ENCODE peak calls at places on chromosomes 13 and 19, in five cellular contexts. One of them, this sample, is unnamed.

GRCh38 chr13:113845723-113846638 is 17.9 kb downstream of the GAS6 start:
- DNase-seq in fibroblast of lung: no peak
- DNase-seq in CD8-positive, alpha-beta memory T cell: no peak
- DNase-seq in AG09309: no peak
- DNase-seq in cardiac fibroblast: no peak
- DNase-seq in this sample: no peak

GRCh38 chr13:114146629-114147028 is 14.2 kb upstream of the RASA3 start:
- DNase-seq in AG09309: no peak
- DNase-seq in CD8-positive, alpha-beta memory T cell: no peak
- DNase-seq in fibroblast of lung: no peak
- DNase-seq in cardiac fibroblast: no peak
- DNase-seq in this sample: no peak

GRCh38 chr13:43977911-43978310 is 98.2 kb downstream of the LACC1 start:
- DNase-seq in fibroblast of lung: no peak
- DNase-seq in AG09309: no peak
- DNase-seq in cardiac fibroblast: no peak
- DNase-seq in CD8-positive, alpha-beta memory T cell: no peak
- DNase-seq in this sample: no peak

GRCh38 chr13:91058066-91058465 is 289.4 kb upstream of the MIR17HG start:
- DNase-seq in CD8-positive, alpha-beta memory T cell: no peak
- DNase-seq in cardiac fibroblast: peak; percentile 1
- DNase-seq in fibroblast of lung: peak; percentile 36
- DNase-seq in AG09309: no peak
- DNase-seq in this sample: no peak

GRCh38 chr13:112790735-112791641 is 101.2 kb downstream of the ATP11A start:
- DNase-seq in AG09309: peak; percentile 16
- DNase-seq in CD8-positive, alpha-beta memory T cell: no peak
- DNase-seq in fibroblast of lung: peak; percentile 43
- DNase-seq in cardiac fibroblast: peak; percentile 28
- DNase-seq in this sample: no peak

GRCh38 chr13:40483601-40484000 is 182.8 kb downstream of the FOXO1 start:
- DNase-seq in fibroblast of lung: no peak
- DNase-seq in AG09309: no peak
- DNase-seq in CD8-positive, alpha-beta memory T cell: no peak
- DNase-seq in cardiac fibroblast: no peak
- DNase-seq in this sample: no peak

GRCh38 chr13:65532231-65532630 is 1697.9 kb downstream of the PCDH9 start:
- DNase-seq in cardiac fibroblast: no peak
- DNase-seq in CD8-positive, alpha-beta memory T cell: no peak
- DNase-seq in AG09309: no peak
- DNase-seq in fibroblast of lung: no peak
- DNase-seq in this sample: no peak

GRCh38 chr13:40589285-40590109 is 76.9 kb downstream of the FOXO1 start:
- DNase-seq in AG09309: peak; percentile 16
- DNase-seq in CD8-positive, alpha-beta memory T cell: no peak
- DNase-seq in cardiac fibroblast: peak; percentile 74
- DNase-seq in fibroblast of lung: peak; percentile 77
- DNase-seq in this sample: no peak

GRCh38 chr19:49691243-49692101 is 556 bp downstream of the CPT1C start:
- DNase-seq in CD8-positive, alpha-beta memory T cell: peak; percentile 14
- DNase-seq in AG09309: no peak
- DNase-seq in cardiac fibroblast: peak; percentile 79
- DNase-seq in fibroblast of lung: peak; percentile 66
- DNase-seq in this sample: no peak

GRCh38 chr19:2171349-2172145 is 7.8 kb downstream of the DOT1L start:
- DNase-seq in CD8-positive, alpha-beta memory T cell: peak; percentile 72
- DNase-seq in fibroblast of lung: peak; percentile 42
- DNase-seq in cardiac fibroblast: peak; percentile 60
- DNase-seq in AG09309: no peak
- DNase-seq in this sample: peak; percentile 75

GRCh38 chr19:1112254-1113208 is 8.7 kb downstream of the GPX4 start:
- DNase-seq in cardiac fibroblast: no peak
- DNase-seq in AG09309: no peak
- DNase-seq in CD8-positive, alpha-beta memory T cell: no peak
- DNase-seq in fibroblast of lung: no peak
- DNase-seq in this sample: no peak

GRCh38 chr13:36818483-36819063 is 449 bp upstream of the RFXAP start:
- DNase-seq in AG09309: no peak
- DNase-seq in CD8-positive, alpha-beta memory T cell: no peak
- DNase-seq in cardiac fibroblast: peak; percentile 33
- DNase-seq in fibroblast of lung: no peak
- DNase-seq in this sample: no peak

GRCh38 chr13:35496761-35497386 is 20.4 kb upstream of the MAB21L1 start:
- DNase-seq in cardiac fibroblast: peak; percentile 54
- DNase-seq in AG09309: no peak
- DNase-seq in fibroblast of lung: no peak
- DNase-seq in CD8-positive, alpha-beta memory T cell: no peak
- DNase-seq in this sample: no peak

GRCh38 chr13:113632706-113633484 is 25.1 kb downstream of the ATP4B start:
- DNase-seq in cardiac fibroblast: no peak
- DNase-seq in fibroblast of lung: no peak
- DNase-seq in AG09309: no peak
- DNase-seq in CD8-positive, alpha-beta memory T cell: no peak
- DNase-seq in this sample: no peak

GRCh38 chr13:25756916-25757315 is 294.9 kb downstream of the SHISA2 start:
- DNase-seq in CD8-positive, alpha-beta memory T cell: no peak
- DNase-seq in AG09309: no peak
- DNase-seq in cardiac fibroblast: no peak
- DNase-seq in fibroblast of lung: no peak
- DNase-seq in this sample: no peak

GRCh38 chr19:38101723-38102122 is 122.3 kb downstream of the DPF1 start:
- DNase-seq in AG09309: no peak
- DNase-seq in fibroblast of lung: no peak
- DNase-seq in cardiac fibroblast: no peak
- DNase-seq in CD8-positive, alpha-beta memory T cell: no peak
- DNase-seq in this sample: no peak

GRCh38 chr19:51614789-51615188 is 15.4 kb downstream of the SIGLEC5 start:
- DNase-seq in CD8-positive, alpha-beta memory T cell: no peak
- DNase-seq in fibroblast of lung: no peak
- DNase-seq in AG09309: no peak
- DNase-seq in cardiac fibroblast: no peak
- DNase-seq in this sample: no peak

GRCh38 chr13:34899888-34900287 is 42.2 kb upstream of the NBEA start:
- DNase-seq in fibroblast of lung: no peak
- DNase-seq in AG09309: no peak
- DNase-seq in cardiac fibroblast: no peak
- DNase-seq in CD8-positive, alpha-beta memory T cell: no peak
- DNase-seq in this sample: no peak

DNA sequence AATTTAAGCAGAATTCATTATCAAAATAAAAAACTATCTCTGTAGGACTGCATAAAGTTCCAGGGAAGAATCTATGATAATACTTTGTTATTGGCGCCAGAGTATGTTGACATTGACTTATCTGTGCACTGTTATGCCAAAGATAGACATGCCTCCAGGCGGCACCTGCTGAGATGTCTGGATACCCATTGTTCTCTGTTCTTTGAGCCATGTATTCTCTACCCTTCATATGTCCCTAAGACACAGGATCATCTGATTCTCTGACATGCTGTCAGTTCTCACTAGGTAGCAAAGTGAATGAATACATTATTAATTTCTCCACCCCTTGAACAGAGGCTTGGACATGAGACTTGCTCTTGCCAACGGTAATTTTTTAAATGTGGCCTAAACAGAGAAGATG is 517.8 kb upstream of the SLITRK5 start:
- DNase-seq in fibroblast of lung: no peak
- DNase-seq in cardiac fibroblast: no peak
- DNase-seq in CD8-positive, alpha-beta memory T cell: no peak
- DNase-seq in AG09309: no peak
- DNase-seq in this sample: no peak
- H3K4me3 ChIP-seq in fibroblast of lung: no peak overlapping the region
- H3K4me3 ChIP-seq in cardiac fibroblast: no peak overlapping the region
- H3K4me3 ChIP-seq in CD8-positive, alpha-beta memory T cell: no peak overlapping the region
- H3K4me3 ChIP-seq in AG09309: no peak overlapping the region
- H3K4me3 ChIP-seq in this sample: no peak overlapping the region

DNA sequence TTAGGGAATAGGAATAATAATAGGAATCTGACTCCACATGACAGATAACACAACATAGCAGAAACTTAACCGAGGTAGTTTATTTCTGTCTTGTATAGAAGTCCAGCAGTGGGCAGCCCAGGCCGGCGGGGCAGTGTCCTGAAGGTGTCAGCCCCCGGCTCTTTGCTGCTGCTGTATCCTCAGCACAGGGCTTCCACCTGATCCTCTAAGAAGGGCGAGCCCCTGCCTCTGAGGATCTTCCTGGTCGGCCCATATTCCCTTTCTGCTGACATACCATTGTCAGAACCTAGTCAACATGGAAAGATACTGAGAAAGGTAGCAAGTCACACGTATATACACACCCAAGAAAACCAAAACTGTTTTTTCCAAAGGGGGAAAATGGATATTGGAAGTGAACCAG is 56.2 kb upstream of the GPR183 start:
- DNase-seq in AG09309: no peak
- DNase-seq in CD8-positive, alpha-beta memory T cell: no peak
- DNase-seq in cardiac fibroblast: no peak
- DNase-seq in fibroblast of lung: no peak
- DNase-seq in this sample: no peak
- H3K4me3 ChIP-seq in AG09309: no peak overlapping the region
- H3K4me3 ChIP-seq in CD8-positive, alpha-beta memory T cell: no peak overlapping the region
- H3K4me3 ChIP-seq in cardiac fibroblast: no peak overlapping the region
- H3K4me3 ChIP-seq in fibroblast of lung: no peak overlapping the region
- H3K4me3 ChIP-seq in this sample: no peak overlapping the region

DNA sequence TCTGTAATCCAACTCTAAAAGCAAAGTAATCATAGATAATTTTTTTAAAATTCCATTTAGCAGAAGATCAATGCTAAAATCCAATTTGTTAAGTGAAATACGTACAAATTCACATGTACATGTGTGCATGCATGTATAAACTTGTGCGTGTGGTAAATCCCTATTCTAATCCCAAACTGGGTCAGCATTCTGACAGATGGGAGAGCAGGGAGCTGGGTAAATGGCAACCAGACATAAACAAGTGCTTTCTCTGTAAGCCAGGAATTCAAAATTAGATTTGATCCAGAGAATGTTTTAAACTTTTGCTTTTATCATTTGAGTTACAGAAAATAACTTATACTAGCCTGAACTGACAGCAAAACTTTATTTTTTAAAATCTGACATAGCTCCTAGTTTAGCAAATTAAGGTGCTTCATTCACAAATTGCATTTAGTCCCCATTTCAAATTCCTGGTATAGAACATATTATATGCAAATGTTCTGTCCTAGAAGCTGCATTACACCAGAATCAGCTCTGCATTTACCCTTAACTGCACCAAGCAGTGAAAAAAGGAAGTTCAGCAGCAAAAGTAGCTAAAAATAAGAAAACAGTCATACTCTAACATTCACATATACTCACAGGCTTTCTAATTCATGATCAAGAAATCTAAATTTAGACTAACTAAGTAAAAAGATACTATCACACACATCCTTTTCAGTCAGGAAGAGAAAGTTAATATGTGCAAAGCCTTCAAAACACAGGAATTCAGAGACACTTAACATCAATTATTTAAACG is 32.6 kb downstream of the UBL3 start:
- DNase-seq in CD8-positive, alpha-beta memory T cell: no peak
- DNase-seq in cardiac fibroblast: no peak
- DNase-seq in fibroblast of lung: peak; percentile 22
- DNase-seq in AG09309: no peak
- DNase-seq in this sample: no peak
- H3K4me3 ChIP-seq in CD8-positive, alpha-beta memory T cell: no peak overlapping the region
- H3K4me3 ChIP-seq in cardiac fibroblast: no peak overlapping the region
- H3K4me3 ChIP-seq in fibroblast of lung: no peak overlapping the region
- H3K4me3 ChIP-seq in AG09309: no peak overlapping the region
- H3K4me3 ChIP-seq in this sample: no peak overlapping the region

GRCh38 chr13:31947105-31947504 is 84.5 kb upstream of the FRY start:
- DNase-seq in AG09309: no peak
- DNase-seq in fibroblast of lung: no peak
- DNase-seq in CD8-positive, alpha-beta memory T cell: no peak
- DNase-seq in cardiac fibroblast: no peak
- DNase-seq in this sample: no peak
- H3K4me3 ChIP-seq in AG09309: no peak overlapping the region
- H3K4me3 ChIP-seq in fibroblast of lung: no peak overlapping the region
- H3K4me3 ChIP-seq in CD8-positive, alpha-beta memory T cell: no peak overlapping the region
- H3K4me3 ChIP-seq in cardiac fibroblast: no peak overlapping the region
- H3K4me3 ChIP-seq in this sample: no peak overlapping the region

GRCh38 chr13:55653497-55653896 is 1487.2 kb upstream of the PRR20A start:
- DNase-seq in AG09309: no peak
- DNase-seq in CD8-positive, alpha-beta memory T cell: no peak
- DNase-seq in cardiac fibroblast: no peak
- DNase-seq in fibroblast of lung: no peak
- DNase-seq in this sample: no peak

GRCh38 chr13:55652657-55653056 is 1488.1 kb upstream of the PRR20A start:
- DNase-seq in AG09309: no peak
- DNase-seq in cardiac fibroblast: no peak
- DNase-seq in fibroblast of lung: no peak
- DNase-seq in CD8-positive, alpha-beta memory T cell: no peak
- DNase-seq in this sample: no peak

GRCh38 chr13:55649485-55649884 is 1491.2 kb upstream of the PRR20A start:
- DNase-seq in AG09309: no peak
- DNase-seq in fibroblast of lung: no peak
- DNase-seq in cardiac fibroblast: no peak
- DNase-seq in CD8-positive, alpha-beta memory T cell: no peak
- DNase-seq in this sample: no peak

GRCh38 chr13:55654243-55654642 is 1486.5 kb upstream of the PRR20A start:
- DNase-seq in CD8-positive, alpha-beta memory T cell: no peak
- DNase-seq in cardiac fibroblast: no peak
- DNase-seq in fibroblast of lung: no peak
- DNase-seq in AG09309: no peak
- DNase-seq in this sample: no peak
- H3K4me3 ChIP-seq in CD8-positive, alpha-beta memory T cell: no peak overlapping the region
- H3K4me3 ChIP-seq in cardiac fibroblast: no peak overlapping the region
- H3K4me3 ChIP-seq in fibroblast of lung: no peak overlapping the region
- H3K4me3 ChIP-seq in AG09309: no peak overlapping the region
- H3K4me3 ChIP-seq in this sample: no peak overlapping the region

GRCh38 chr19:23118400-23118799 is 1.6 kb downstream of the ZNF730 start:
- DNase-seq in cardiac fibroblast: no peak
- DNase-seq in AG09309: no peak
- DNase-seq in CD8-positive, alpha-beta memory T cell: no peak
- DNase-seq in fibroblast of lung: no peak
- DNase-seq in this sample: no peak

DNA sequence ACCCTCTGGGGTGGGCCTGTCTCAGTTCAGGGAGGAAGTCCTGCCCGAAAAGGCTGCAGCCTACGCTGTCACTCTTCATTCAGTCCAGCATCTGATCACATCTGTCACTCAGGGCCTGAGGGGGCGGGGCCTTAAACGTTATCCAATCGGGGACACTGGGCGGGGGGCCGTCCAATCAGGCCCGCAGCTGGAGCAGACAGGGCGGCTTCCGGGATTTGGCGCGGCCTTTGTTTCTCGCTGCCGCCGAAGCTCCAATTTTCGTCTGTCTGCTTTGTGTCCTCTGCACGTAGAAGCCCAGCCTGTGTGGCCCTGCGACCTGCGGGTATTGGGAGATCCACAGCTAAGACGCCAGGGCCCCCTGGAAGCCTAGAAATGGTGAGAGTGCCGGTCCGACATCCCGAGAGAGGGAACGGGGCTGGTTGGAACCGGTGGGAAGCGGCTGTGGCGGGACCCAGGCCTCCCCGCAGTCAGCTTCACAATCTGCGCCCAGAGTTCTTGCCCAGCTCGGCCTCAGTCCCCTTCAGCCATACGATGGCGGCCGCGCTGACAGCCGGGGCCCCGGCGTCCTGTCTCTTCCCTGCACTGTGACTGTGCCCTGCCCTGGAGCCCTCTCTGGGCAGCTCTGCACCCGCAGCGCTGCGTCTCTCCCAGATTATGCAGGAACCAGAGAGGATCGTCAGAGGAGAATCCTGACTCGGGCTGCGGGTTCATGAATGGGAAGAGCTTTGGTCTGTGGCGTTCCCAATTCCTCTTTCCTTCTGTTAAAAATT is at the start of gene ZNF730:
- DNase-seq in CD8-positive, alpha-beta memory T cell: peak; percentile 0
- DNase-seq in cardiac fibroblast: peak; percentile 65
- DNase-seq in fibroblast of lung: peak; percentile 83
- DNase-seq in AG09309: no peak
- DNase-seq in this sample: no peak
- H3K4me3 ChIP-seq in CD8-positive, alpha-beta memory T cell: no peak within 1 kb of the TSS
- H3K4me3 ChIP-seq in cardiac fibroblast: peak within 1 kb of the TSS; percentile 70
- H3K4me3 ChIP-seq in fibroblast of lung: peak within 1 kb of the TSS; percentile 85
- H3K4me3 ChIP-seq in AG09309: peak within 1 kb of the TSS; percentile 77
- H3K4me3 ChIP-seq in this sample: no peak within 1 kb of the TSS

GRCh38 chr13:23651439-23651838 is 81.2 kb downstream of the TNFRSF19 start:
- DNase-seq in AG09309: no peak
- DNase-seq in CD8-positive, alpha-beta memory T cell: no peak
- DNase-seq in fibroblast of lung: no peak
- DNase-seq in cardiac fibroblast: no peak
- DNase-seq in this sample: no peak
- H3K4me3 ChIP-seq in AG09309: no peak overlapping the region
- H3K4me3 ChIP-seq in CD8-positive, alpha-beta memory T cell: no peak overlapping the region
- H3K4me3 ChIP-seq in fibroblast of lung: no peak overlapping the region
- H3K4me3 ChIP-seq in cardiac fibroblast: no peak overlapping the region
- H3K4me3 ChIP-seq in this sample: no peak overlapping the region